ENCODE peak calls at places on chromosomes 7 and 10, in seven cellular contexts. K, N, B, W, X, Q and G are unnamed samples.

GRCh38 chr7:149787428-149788299 is 14.3 kb upstream of the ZNF467 start:
- DNase-seq in K (no peak), N (no peak), W (no peak), X (no peak), B (no peak), Q (no peak), G (no peak)

GRCh38 chr7:122340427-122340826 is 35.9 kb upstream of the FEZF1 start:
- DNase-seq in W (no peak), Q (no peak), B (no peak), K (no peak), N (no peak), X (no peak), G (no peak)

GRCh38 chr7:112777406-112777805 is 12.8 kb downstream of the TMEM168 start:
- DNase-seq in Q (no peak), B (no peak), W (no peak), X (no peak), N (no peak), K (no peak), G (no peak)

GRCh38 chr10:69474688-69475432 is 23.6 kb downstream of the TSPAN15 start:
- DNase-seq in N (peak), W (no peak), X (peak), K (no peak), B (no peak), Q (no peak), G (peak)

GRCh38 chr7:112723416-112723815 is 66.8 kb downstream of the TMEM168 start:
- DNase-seq in Q (no peak), K (no peak), X (peak), W (no peak), N (no peak), B (no peak), G (peak)

GRCh38 chr7:22094413-22095304 is 149.0 kb upstream of the CDCA7L start:
- DNase-seq in X (peak), W (no peak), B (no peak), N (no peak), Q (no peak), K (no peak), G (peak)

GRCh38 chr10:70093335-70093944 is 39.2 kb downstream of the AIFM2 start:
- DNase-seq in W (no peak), X (no peak), N (no peak), K (no peak), B (no peak), Q (no peak), G (no peak)

GRCh38 chr10:131885391-131886165 is 15.2 kb upstream of the PPP2R2D start:
- DNase-seq in W (peak), Q (peak), N (no peak), B (no peak), X (peak), K (peak), G (peak)

GRCh38 chr7:138784692-138785091 is 13.1 kb upstream of the TMEM213 start:
- DNase-seq in B (peak), K (peak), Q (no peak), N (no peak), W (no peak), X (no peak), G (no peak)

GRCh38 chr10:121243899-121244241 is 354.4 kb downstream of the FGFR2 start:
- DNase-seq in X (no peak), K (no peak), N (no peak), B (no peak), W (no peak), Q (no peak), G (no peak)

GRCh38 chr7:122423591-122423990 is 119.0 kb upstream of the FEZF1 start:
- DNase-seq in K (no peak), W (no peak), N (no peak), X (no peak), B (no peak), Q (no peak), G (no peak)

GRCh38 chr10:122855745-122856144 is 10.1 kb upstream of the CUZD1 start:
- DNase-seq in B (no peak), K (no peak), Q (no peak), W (no peak), N (no peak), X (no peak), G (no peak)

GRCh38 chr10:14450041-14450491 is 119.3 kb upstream of the FRMD4A start:
- DNase-seq in X (peak), W (no peak), Q (peak), N (no peak), K (no peak), B (no peak), G (no peak)

GRCh38 chr10:35639021-35639521 is 3.0 kb downstream of the FZD8 start:
- DNase-seq in Q (no peak), W (no peak), N (no peak), X (no peak), B (no peak), K (no peak), G (no peak)

GRCh38 chr7:85287126-85287825 is 100.4 kb upstream of the SEMA3D start:
- DNase-seq in W (no peak), Q (no peak), X (peak), N (peak), K (no peak), B (no peak), G (peak)

GRCh38 chr7:16668978-16669377 is 23.0 kb downstream of the BZW2 start:
- DNase-seq in W (no peak), X (peak), K (no peak), B (no peak), N (no peak), Q (no peak), G (peak)

GRCh38 chr7:1819258-1819841 is 149.3 kb downstream of the ELFN1 start:
- DNase-seq in Q (no peak), K (no peak), N (no peak), B (no peak), W (no peak), X (no peak), G (no peak)

GRCh38 chr7:926061-927030 is 28.1 kb downstream of the ADAP1 start:
- DNase-seq in B (no peak), X (no peak), K (no peak), N (no peak), W (peak), Q (no peak), G (no peak)

GRCh38 chr10:77328272-77328816 is 309.3 kb downstream of the KCNMA1 start:
- DNase-seq in K (no peak), N (no peak), B (no peak), W (no peak), Q (peak), X (peak), G (peak)

GRCh38 chr7:2029936-2030335 is 202.8 kb downstream of the MAD1L1 start:
- DNase-seq in B (no peak), N (no peak), W (no peak), K (no peak), Q (no peak), X (no peak), G (no peak)

GRCh38 chr7:127913686-127914085 is 117.6 kb downstream of the LRRC4 start:
- DNase-seq in Q (no peak), X (no peak), N (no peak), B (no peak), W (no peak), K (no peak), G (no peak)

GRCh38 chr10:100917071-100917470 is 4.3 kb downstream of the SLF2 start:
- DNase-seq in K (no peak), X (no peak), B (no peak), N (no peak), Q (no peak), W (no peak), G (no peak)

GRCh38 chr7:133704436-133704835 is 422.7 kb upstream of the LRGUK start:
- DNase-seq in X (no peak), Q (no peak), W (no peak), N (no peak), B (no peak), K (no peak), G (no peak)

GRCh38 chr7:6226194-6226799 is 46.1 kb downstream of the CYTH3 start:
- DNase-seq in Q (peak), K (no peak), B (no peak), W (no peak), N (peak), X (peak), G (peak)

GRCh38 chr7:84492565-84493034 is 298.0 kb upstream of the SEMA3A start:
- DNase-seq in Q (no peak), W (no peak), X (peak), B (no peak), K (no peak), N (peak), G (peak)

GRCh38 chr7:80401708-80402107 is 110.2 kb downstream of the GNAT3 start:
- DNase-seq in Q (no peak), N (no peak), K (no peak), B (no peak), W (no peak), X (no peak), G (no peak)

GRCh38 chr10:132395704-132396494 is 1.1 kb upstream of the PWWP2B start:
- DNase-seq in W (no peak), K (peak), N (no peak), X (peak), B (no peak), Q (no peak), G (peak)